ENCODE peak calls at places on chromosome 22, in seven cellular contexts. One of them, this sample, is unnamed.

GRCh38 chr22:32306561-32306960 is 51.1 kb upstream of the RFPL3 start:
- DNase-seq in ELF-1: no peak
- DNase-seq in NCI-H1436: no peak
- DNase-seq in iPS DF 6.9: no peak
- DNase-seq in fibroblast of lung: no peak
- DNase-seq in activated CD4-positive, alpha-beta T cell treated with anti-CD3 and anti-CD28 coated beads for 36 hours: no peak
- DNase-seq in activated T-cell treated with anti-CD3 and anti-CD28 coated beads, Interleukin-2, amount 50 U/mL, for 24 hours: no peak
- DNase-seq in this sample: no peak

GRCh38 chr22:23286296-23286695 is 106.0 kb downstream of the BCR start:
- DNase-seq in activated T-cell treated with anti-CD3 and anti-CD28 coated beads, Interleukin-2, amount 50 U/mL, for 24 hours: no peak
- DNase-seq in activated CD4-positive, alpha-beta T cell treated with anti-CD3 and anti-CD28 coated beads for 36 hours: no peak
- DNase-seq in ELF-1: no peak
- DNase-seq in iPS DF 6.9: no peak
- DNase-seq in NCI-H1436: no peak
- DNase-seq in fibroblast of lung: no peak
- DNase-seq in this sample: no peak

GRCh38 chr22:48960981-48961655 is 866.6 kb downstream of the BRD1 start:
- DNase-seq in activated CD4-positive, alpha-beta T cell treated with anti-CD3 and anti-CD28 coated beads for 36 hours: no peak
- DNase-seq in activated T-cell treated with anti-CD3 and anti-CD28 coated beads, Interleukin-2, amount 50 U/mL, for 24 hours: no peak
- DNase-seq in NCI-H1436: no peak
- DNase-seq in ELF-1: no peak
- DNase-seq in fibroblast of lung: no peak
- DNase-seq in iPS DF 6.9: no peak
- DNase-seq in this sample: peak

GRCh38 chr22:42173183-42173926 is 42.7 kb upstream of the CYP2D6 start:
- DNase-seq in iPS DF 6.9: no peak
- DNase-seq in activated T-cell treated with anti-CD3 and anti-CD28 coated beads, Interleukin-2, amount 50 U/mL, for 24 hours: no peak
- DNase-seq in NCI-H1436: no peak
- DNase-seq in fibroblast of lung: peak
- DNase-seq in activated CD4-positive, alpha-beta T cell treated with anti-CD3 and anti-CD28 coated beads for 36 hours: no peak
- DNase-seq in ELF-1: no peak
- DNase-seq in this sample: no peak

GRCh38 chr22:36351921-36352774 is 35.6 kb downstream of the MYH9 start:
- DNase-seq in ELF-1: peak
- DNase-seq in NCI-H1436: no peak
- DNase-seq in fibroblast of lung: peak
- DNase-seq in activated T-cell treated with anti-CD3 and anti-CD28 coated beads, Interleukin-2, amount 50 U/mL, for 24 hours: no peak
- DNase-seq in activated CD4-positive, alpha-beta T cell treated with anti-CD3 and anti-CD28 coated beads for 36 hours: no peak
- DNase-seq in iPS DF 6.9: no peak
- DNase-seq in this sample: peak

GRCh38 chr22:47634342-47634741 is 871.9 kb downstream of the TBC1D22A start:
- DNase-seq in fibroblast of lung: no peak
- DNase-seq in activated CD4-positive, alpha-beta T cell treated with anti-CD3 and anti-CD28 coated beads for 36 hours: no peak
- DNase-seq in activated T-cell treated with anti-CD3 and anti-CD28 coated beads, Interleukin-2, amount 50 U/mL, for 24 hours: no peak
- DNase-seq in ELF-1: no peak
- DNase-seq in iPS DF 6.9: no peak
- DNase-seq in NCI-H1436: no peak
- DNase-seq in this sample: peak

GRCh38 chr22:35642305-35642741 is 5.9 kb upstream of the APOL6 start:
- DNase-seq in activated CD4-positive, alpha-beta T cell treated with anti-CD3 and anti-CD28 coated beads for 36 hours: no peak
- DNase-seq in ELF-1: no peak
- DNase-seq in NCI-H1436: no peak
- DNase-seq in fibroblast of lung: peak
- DNase-seq in activated T-cell treated with anti-CD3 and anti-CD28 coated beads, Interleukin-2, amount 50 U/mL, for 24 hours: peak
- DNase-seq in iPS DF 6.9: no peak
- DNase-seq in this sample: no peak

GRCh38 chr22:38872172-38872830 is at the start of gene CBX6:
- DNase-seq in NCI-H1436: peak
- DNase-seq in iPS DF 6.9: peak
- DNase-seq in activated CD4-positive, alpha-beta T cell treated with anti-CD3 and anti-CD28 coated beads for 36 hours: peak
- DNase-seq in ELF-1: peak
- DNase-seq in fibroblast of lung: peak
- DNase-seq in activated T-cell treated with anti-CD3 and anti-CD28 coated beads, Interleukin-2, amount 50 U/mL, for 24 hours: peak
- DNase-seq in this sample: peak

GRCh38 chr22:38957046-38957770 is at the start of gene APOBEC3A:
- DNase-seq in ELF-1: no peak
- DNase-seq in activated CD4-positive, alpha-beta T cell treated with anti-CD3 and anti-CD28 coated beads for 36 hours: peak
- DNase-seq in fibroblast of lung: no peak
- DNase-seq in activated T-cell treated with anti-CD3 and anti-CD28 coated beads, Interleukin-2, amount 50 U/mL, for 24 hours: no peak
- DNase-seq in NCI-H1436: no peak
- DNase-seq in iPS DF 6.9: no peak
- DNase-seq in this sample: no peak

GRCh38 chr22:49298834-49299750 is 528.6 kb downstream of the BRD1 start:
- DNase-seq in activated CD4-positive, alpha-beta T cell treated with anti-CD3 and anti-CD28 coated beads for 36 hours: no peak
- DNase-seq in fibroblast of lung: no peak
- DNase-seq in activated T-cell treated with anti-CD3 and anti-CD28 coated beads, Interleukin-2, amount 50 U/mL, for 24 hours: peak
- DNase-seq in NCI-H1436: no peak
- DNase-seq in iPS DF 6.9: no peak
- DNase-seq in ELF-1: no peak
- DNase-seq in this sample: no peak

GRCh38 chr22:29907753-29908515 is 25.0 kb downstream of the MTMR3 start:
- DNase-seq in activated CD4-positive, alpha-beta T cell treated with anti-CD3 and anti-CD28 coated beads for 36 hours: peak
- DNase-seq in iPS DF 6.9: no peak
- DNase-seq in ELF-1: peak
- DNase-seq in NCI-H1436: peak
- DNase-seq in activated T-cell treated with anti-CD3 and anti-CD28 coated beads, Interleukin-2, amount 50 U/mL, for 24 hours: no peak
- DNase-seq in fibroblast of lung: peak
- DNase-seq in this sample: peak

GRCh38 chr22:25485626-25486545 is 78.6 kb upstream of the GRK3 start:
- DNase-seq in fibroblast of lung: no peak
- DNase-seq in NCI-H1436: no peak
- DNase-seq in activated T-cell treated with anti-CD3 and anti-CD28 coated beads, Interleukin-2, amount 50 U/mL, for 24 hours: no peak
- DNase-seq in iPS DF 6.9: no peak
- DNase-seq in activated CD4-positive, alpha-beta T cell treated with anti-CD3 and anti-CD28 coated beads for 36 hours: peak
- DNase-seq in ELF-1: no peak
- DNase-seq in this sample: no peak

GRCh38 chr22:24029304-24029703 is 18.2 kb downstream of the CABIN1 start:
- DNase-seq in iPS DF 6.9: no peak
- DNase-seq in activated CD4-positive, alpha-beta T cell treated with anti-CD3 and anti-CD28 coated beads for 36 hours: no peak
- DNase-seq in NCI-H1436: no peak
- DNase-seq in ELF-1: no peak
- DNase-seq in fibroblast of lung: no peak
- DNase-seq in activated T-cell treated with anti-CD3 and anti-CD28 coated beads, Interleukin-2, amount 50 U/mL, for 24 hours: no peak
- DNase-seq in this sample: no peak

GRCh38 chr22:27111796-27112195 is 454.4 kb downstream of the MIAT start:
- DNase-seq in NCI-H1436: no peak
- DNase-seq in fibroblast of lung: no peak
- DNase-seq in activated T-cell treated with anti-CD3 and anti-CD28 coated beads, Interleukin-2, amount 50 U/mL, for 24 hours: no peak
- DNase-seq in activated CD4-positive, alpha-beta T cell treated with anti-CD3 and anti-CD28 coated beads for 36 hours: no peak
- DNase-seq in ELF-1: no peak
- DNase-seq in iPS DF 6.9: no peak
- DNase-seq in this sample: no peak

GRCh38 chr22:25161916-25162530 is 37.6 kb upstream of the CRYBB3 start:
- DNase-seq in ELF-1: no peak
- DNase-seq in NCI-H1436: no peak
- DNase-seq in fibroblast of lung: no peak
- DNase-seq in activated CD4-positive, alpha-beta T cell treated with anti-CD3 and anti-CD28 coated beads for 36 hours: no peak
- DNase-seq in activated T-cell treated with anti-CD3 and anti-CD28 coated beads, Interleukin-2, amount 50 U/mL, for 24 hours: no peak
- DNase-seq in iPS DF 6.9: no peak
- DNase-seq in this sample: no peak

GRCh38 chr22:25497269-25497668 is 67.2 kb upstream of the GRK3 start:
- DNase-seq in activated T-cell treated with anti-CD3 and anti-CD28 coated beads, Interleukin-2, amount 50 U/mL, for 24 hours: no peak
- DNase-seq in ELF-1: no peak
- DNase-seq in fibroblast of lung: no peak
- DNase-seq in iPS DF 6.9: no peak
- DNase-seq in NCI-H1436: no peak
- DNase-seq in activated CD4-positive, alpha-beta T cell treated with anti-CD3 and anti-CD28 coated beads for 36 hours: no peak
- DNase-seq in this sample: no peak

GRCh38 chr22:23067691-23068090 is 2.6 kb upstream of the GNAZ start:
- DNase-seq in activated CD4-positive, alpha-beta T cell treated with anti-CD3 and anti-CD28 coated beads for 36 hours: no peak
- DNase-seq in fibroblast of lung: no peak
- DNase-seq in ELF-1: no peak
- DNase-seq in iPS DF 6.9: no peak
- DNase-seq in NCI-H1436: no peak
- DNase-seq in activated T-cell treated with anti-CD3 and anti-CD28 coated beads, Interleukin-2, amount 50 U/mL, for 24 hours: no peak
- DNase-seq in this sample: no peak

GRCh38 chr22:32628626-32629587 is 154.3 kb downstream of the FBXO7 start:
- DNase-seq in iPS DF 6.9: no peak
- DNase-seq in NCI-H1436: no peak
- DNase-seq in activated CD4-positive, alpha-beta T cell treated with anti-CD3 and anti-CD28 coated beads for 36 hours: no peak
- DNase-seq in activated T-cell treated with anti-CD3 and anti-CD28 coated beads, Interleukin-2, amount 50 U/mL, for 24 hours: no peak
- DNase-seq in ELF-1: no peak
- DNase-seq in fibroblast of lung: peak
- DNase-seq in this sample: no peak

This sample was measured in mesendoderm.